ENCODE peak calls at places on chromosomes 12 and 14, in seven cellular contexts. A is NT2/D1, E is colonic mucosa, W is neural progenitor cell, H is fibroblast of lung, L is mammary epithelial cell, Z is Karpas-422. V is an unnamed sample. For H3K9me3, the result is how much of the 10 kb centered on the place peaks cover.

GRCh38 chr14:72142328-72142727 is 210.1 kb downstream of the RGS6 start:
- DNase-seq in A (no peak), E (no peak), W (no peak), H (no peak), L (no peak), Z (no peak), V (no peak)

GRCh38 chr12:93883436-93884154 is 206.4 kb downstream of the CRADD start:
- DNase-seq in A (no peak), E (peak), W (no peak), H (peak), L (no peak), Z (no peak), V (peak)

GRCh38 chr12:34398366-34398705 is 376.0 kb downstream of the ALG10 start:
- DNase-seq in A (no peak), E (peak), W (no peak), H (no peak), L (no peak), Z (no peak), V (no peak)

GRCh38 chr12:89800435-89800834 is 91.8 kb upstream of the ATP2B1 start:
- DNase-seq in A (no peak), E (no peak), W (no peak), H (no peak), L (no peak), Z (no peak), V (no peak)

GRCh38 chr14:29390046-29390841 is 537.4 kb downstream of the PRKD1 start:
- DNase-seq in A (no peak), E (no peak), W (peak), H (peak), L (no peak), Z (no peak), V (peak)

GRCh38 chr12:62021808-62022207 is 238.4 kb upstream of the USP15 start:
- DNase-seq in A (no peak), E (no peak), W (no peak), H (no peak), L (no peak), Z (no peak), V (no peak)

GRCh38 chr12:93050026-93050747 is 121.1 kb upstream of the EEA1 start:
- DNase-seq in A (no peak), E (no peak), W (no peak), H (peak), L (peak), Z (no peak), V (peak)

GRCh38 chr14:94768521-94769412 is 1.1 kb downstream of the GSC start:
- DNase-seq in A (no peak), E (no peak), W (peak), H (no peak), L (no peak), Z (no peak), V (peak)

GRCh38 chr12:4858385-4858784 is 51.3 kb upstream of the KCNA1 start:
- DNase-seq in A (no peak), E (no peak), W (peak), H (no peak), L (no peak), Z (no peak), V (no peak)

GRCh38 chr12:131371580-131372475 is 339.1 kb upstream of the SFSWAP start:
- DNase-seq in A (no peak), E (no peak), W (no peak), H (no peak), L (no peak), Z (no peak), V (no peak)

GRCh38 chr12:106360400-106360994 is 2.9 kb downstream of the POLR3B start:
- DNase-seq in A (no peak), E (no peak), W (no peak), H (no peak), L (no peak), Z (no peak), V (no peak)

GRCh38 chr14:78135450-78135891 is 34.7 kb upstream of the NRXN3 start:
- DNase-seq in A (no peak), E (no peak), W (no peak), H (peak), L (peak), Z (no peak), V (no peak)

GRCh38 chr14:69298131-69299071 is 38.4 kb downstream of the GALNT16 start:
- DNase-seq in A (no peak), E (no peak), W (peak), H (no peak), L (no peak), Z (no peak), V (no peak)

GRCh38 chr12:76113800-76114757 is 29.6 kb upstream of the NAP1L1 start:
- DNase-seq in A (no peak), E (no peak), W (no peak), H (no peak), L (no peak), Z (no peak), V (peak)

GRCh38 chr12:46562625-46563228 is 190.2 kb upstream of the SLC38A2 start:
- DNase-seq in A (no peak), E (no peak), W (no peak), H (peak), L (peak), Z (no peak), V (peak)

GRCh38 chr12:14612250-14612649 is 44.6 kb upstream of the PLBD1 start:
- DNase-seq in A (no peak), E (no peak), W (no peak), H (no peak), L (no peak), Z (no peak), V (no peak)

GRCh38 chr14:52402812-52403526 is 88.9 kb downstream of the PTGER2 start:
- DNase-seq in A (no peak), E (no peak), W (no peak), H (peak), L (peak), Z (peak), V (peak)

GRCh38 chr14:45680531-45680930 is 427.5 kb upstream of the MIS18BP1 start:
- DNase-seq in A (no peak), E (no peak), W (peak), H (no peak), L (no peak), Z (no peak), V (no peak)

GRCh38 chr14:55976619-55977018 is 141.6 kb upstream of the PELI2 start:
- DNase-seq in A (no peak), E (peak), W (no peak), H (peak), L (no peak), Z (no peak), V (no peak)

GRCh38 chr14:71956920-71957563 is 24.8 kb downstream of the RGS6 start:
- DNase-seq in A (no peak), E (no peak), W (no peak), H (no peak), L (no peak), Z (no peak), V (no peak)

GRCh38 chr12:56808954-56809353 is 45.8 kb downstream of the HSD17B6 start:
- DNase-seq in A (no peak), E (no peak), W (no peak), H (no peak), L (no peak), Z (no peak), V (no peak)

GRCh38 chr12:39846971-39847661 is 227.5 kb upstream of the ABCD2 start:
- DNase-seq in A (no peak), E (no peak), W (peak), H (peak), L (no peak), Z (no peak), V (peak)

GRCh38 chr12:119301367-119301766 is 33.2 kb upstream of the CCDC60 start:
- DNase-seq in A (no peak), E (no peak), W (no peak), H (no peak), L (no peak), Z (no peak), V (no peak)

GRCh38 chr14:103856105-103856504 is 8.7 kb upstream of the PPP1R13B start:
- DNase-seq in A (no peak), E (no peak), W (peak), H (no peak), L (no peak), Z (peak), V (no peak)

GRCh38 chr14:73903028-73903427 is 16.4 kb downstream of the ZNF410 start:
- DNase-seq in A (no peak), E (no peak), W (no peak), H (no peak), L (no peak), Z (no peak), V (peak)

GRCh38 chr12:83016226-83016835 is 329.6 kb downstream of the TMTC2 start:
- DNase-seq in A (no peak), E (no peak), W (no peak), H (peak), L (peak), Z (no peak), V (peak)

GRCh38 chr14:103699901-103700752 is 15.1 kb downstream of the XRCC3 start:
- DNase-seq in A (no peak), E (no peak), W (no peak), H (no peak), L (no peak), Z (no peak), V (no peak)

GRCh38 chr12:121530600-121531355 is 50.0 kb downstream of the KDM2B start:
- DNase-seq in A (peak), E (peak), W (no peak), H (peak), L (no peak), Z (peak), V (peak)

GRCh38 chr14:75861161-75861621 is 120.6 kb downstream of the TGFB3 start:
- DNase-seq in A (no peak), E (no peak), W (no peak), H (peak), L (peak), Z (no peak), V (peak)

GRCh38 chr14:93987376-93987775 is 9.7 kb upstream of the CCDC197 start:
- DNase-seq in A (no peak), E (no peak), W (no peak), H (no peak), L (no peak), Z (no peak), V (no peak)

GRCh38 chr14:100554082-100554677 is 33.0 kb downstream of the BEGAIN start:
- DNase-seq in A (no peak), E (peak), W (no peak), H (no peak), L (peak), Z (no peak), V (no peak)

GRCh38 chr12:105253882-105254513 is 18.0 kb upstream of the APPL2 start:
- DNase-seq in A (no peak), E (no peak), W (no peak), H (peak), L (peak), Z (no peak), V (peak)

GRCh38 chr12:105257321-105257728 is 21.4 kb upstream of the APPL2 start:
- DNase-seq in A (no peak), E (no peak), W (no peak), H (peak), L (peak), Z (no peak), V (peak)

GRCh38 chr12:105256011-105256410 is 20.0 kb upstream of the APPL2 start:
- DNase-seq in A (no peak), E (no peak), W (no peak), H (peak), L (no peak), Z (no peak), V (no peak)

GRCh38 chr12:105259226-105259625 is 23.3 kb upstream of the APPL2 start:
- DNase-seq in A (no peak), E (no peak), W (no peak), H (no peak), L (no peak), Z (no peak), V (no peak)

GRCh38 chr12:105256921-105257320 is 20.9 kb upstream of the APPL2 start:
- DNase-seq in A (no peak), E (no peak), W (no peak), H (peak), L (no peak), Z (no peak), V (peak)
- H3K9ac ChIP-seq in A (no peak), E (no peak), W (no peak), H (no peak), L (no peak), Z (no peak), V (peak)

GRCh38 chr12:126248871-126249403 is 1183.7 kb downstream of the AACS start:
- DNase-seq in A (peak), E (no peak), W (peak), H (peak), L (no peak), Z (no peak), V (no peak)
- H3K9me3 ChIP-seq in A (under half), E (under half), W (under half), H (under half), L (under half), Z (under half), V (under half)

GRCh38 chr12:95212576-95212975 is 4.7 kb downstream of the FGD6 start:
- DNase-seq in A (no peak), E (no peak), W (no peak), H (peak), L (no peak), Z (no peak), V (no peak)
- H3K4me3 ChIP-seq in A (no peak), E (no peak), W (no peak), H (no peak), L (no peak), Z (no peak), V (no peak)

DNA sequence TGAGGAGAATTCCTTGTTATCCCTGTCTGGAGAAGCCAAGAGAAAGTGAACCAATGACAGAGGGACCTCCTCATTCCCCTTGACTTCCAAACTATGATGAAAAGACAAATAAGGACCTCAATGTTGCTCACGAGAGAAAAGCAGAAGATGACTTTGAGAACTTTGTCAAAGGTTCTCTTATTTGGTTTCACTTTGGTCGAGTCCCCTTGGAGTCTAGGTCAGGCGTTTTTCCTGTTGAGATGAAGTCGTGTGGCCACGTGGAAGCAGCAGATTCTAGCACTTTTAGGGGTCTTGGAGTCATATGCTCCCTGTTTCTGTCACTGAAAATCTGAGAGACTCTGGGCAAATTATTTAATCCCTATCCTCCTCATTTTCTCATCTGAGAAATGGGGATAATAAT is 33.8 kb upstream of the COL2A1 start:
- DNase-seq in A (no peak), E (no peak), W (no peak), H (no peak), L (no peak), Z (peak), V (no peak)
- H3K9ac ChIP-seq in A (peak), E (no peak), W (no peak), H (no peak), L (no peak), Z (peak), V (no peak)

GRCh38 chr14:106513302-106513701 is 986.9 kb downstream of the TMEM121 start:
- DNase-seq in A (no peak), E (no peak), W (no peak), H (no peak), L (no peak), Z (no peak), V (no peak)
- H3K9me3 ChIP-seq in A (under half), E (under half), W (under half), H (under half), L (under half), Z (under half), V (under half)

DNA sequence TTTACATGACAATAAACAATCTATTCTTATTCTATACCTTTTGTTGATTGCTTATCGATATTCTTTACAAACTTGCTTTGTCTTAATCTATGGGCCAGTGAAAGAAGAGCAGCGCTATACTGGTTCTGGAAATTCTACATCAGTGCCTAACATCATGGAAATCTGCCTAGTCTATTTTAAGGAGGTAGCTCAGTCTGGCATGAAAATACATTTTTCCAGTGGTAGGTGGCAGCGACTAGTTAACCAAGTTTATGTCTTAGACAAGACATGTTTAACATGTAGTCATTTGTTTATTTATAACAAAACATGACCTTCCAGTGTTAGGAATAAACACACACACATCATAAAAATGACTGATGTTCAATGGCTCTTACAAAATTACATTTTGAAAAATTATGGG is 335.9 kb upstream of the SOX5 start:
- DNase-seq in A (no peak), E (no peak), W (no peak), H (no peak), L (no peak), Z (no peak), V (no peak)
- H3K4me3 ChIP-seq in A (no peak), E (no peak), W (no peak), H (no peak), L (no peak), Z (no peak), V (no peak)

DNA sequence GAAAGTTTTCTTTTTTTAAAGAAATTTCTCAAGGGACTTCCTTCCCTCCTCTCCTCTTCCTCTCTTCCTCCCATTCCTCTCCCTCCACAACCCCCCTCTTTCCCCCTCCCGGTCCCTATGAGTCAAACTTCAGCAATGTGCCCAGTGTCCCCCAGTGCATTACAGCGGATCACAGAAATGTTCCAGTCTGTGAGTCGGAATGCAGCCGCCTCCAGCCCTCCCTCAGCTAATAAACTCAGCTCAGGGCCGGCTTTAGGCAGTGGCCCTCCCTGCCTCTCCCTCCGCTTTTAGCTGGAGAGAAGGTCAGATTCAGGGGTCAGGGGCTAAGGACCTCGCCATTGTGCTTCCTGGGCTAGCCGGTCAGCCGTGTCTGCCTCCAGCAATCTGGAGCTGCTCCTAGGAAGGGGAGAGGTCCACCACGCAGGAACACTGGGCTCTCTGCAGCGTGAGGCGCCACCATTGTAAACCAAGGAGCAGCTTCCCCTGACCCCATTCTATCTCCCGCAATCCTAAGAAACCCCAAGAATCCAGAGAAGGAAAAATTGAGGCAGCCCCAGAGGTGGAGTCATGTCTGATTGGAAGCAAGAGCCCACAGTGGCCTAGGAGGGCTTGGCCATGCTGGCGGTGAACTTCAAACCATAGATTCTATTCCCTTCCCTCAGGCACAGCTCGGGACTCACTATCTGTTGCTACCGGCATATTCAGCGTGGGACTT is 1.1 kb upstream of the HDAC7 start:
- DNase-seq in A (peak), E (peak), W (peak), H (peak), L (peak), Z (no peak), V (peak)
- H3K9ac ChIP-seq in A (peak), E (peak), W (no peak), H (peak), L (peak), Z (peak), V (peak)

GRCh38 chr12:88113871-88114270 is 28.0 kb downstream of the CEP290 start:
- DNase-seq in A (no peak), E (no peak), W (no peak), H (peak), L (peak), Z (no peak), V (peak)
- H3K9me3 ChIP-seq in A (under half), E (under half), W (under half), H (under half), L (under half), Z (under half), V (under half)

V was measured in adipocyte.